ENCODE peak calls at places on chromosome 21, in eight cellular contexts. One of them, this sample, is unnamed.

GRCh38 chr21:42507418-42507817 is 6.2 kb upstream of the SLC37A1 start:
- DNase-seq in CD4-positive, CD25-positive, alpha-beta regulatory T cell: no peak
- DNase-seq in hepatocyte: no peak
- DNase-seq in transverse colon: no peak
- DNase-seq in heart right ventricle: no peak
- DNase-seq in DND-41: no peak
- DNase-seq in psoas muscle: no peak
- DNase-seq in CD4-positive, alpha-beta T cell: no peak
- DNase-seq in this sample: no peak

GRCh38 chr21:37072239-37072987 is 458 bp downstream of the PIGP start:
- DNase-seq in CD4-positive, CD25-positive, alpha-beta regulatory T cell: no peak
- DNase-seq in hepatocyte: peak; percentile 93
- DNase-seq in transverse colon: peak; percentile 11
- DNase-seq in heart right ventricle: peak; percentile 88
- DNase-seq in DND-41: no peak
- DNase-seq in psoas muscle: peak; percentile 85
- DNase-seq in CD4-positive, alpha-beta T cell: no peak
- DNase-seq in this sample: peak; percentile 87

GRCh38 chr21:45471229-45472052 is 66.5 kb downstream of the COL18A1 start:
- DNase-seq in CD4-positive, CD25-positive, alpha-beta regulatory T cell: no peak
- DNase-seq in hepatocyte: peak; percentile 75
- DNase-seq in transverse colon: no peak
- DNase-seq in heart right ventricle: peak; percentile 45
- DNase-seq in DND-41: no peak
- DNase-seq in psoas muscle: peak; percentile 49
- DNase-seq in CD4-positive, alpha-beta T cell: no peak
- DNase-seq in this sample: no peak

GRCh38 chr21:43005635-43006034 is 31.3 kb downstream of the PKNOX1 start:
- DNase-seq in CD4-positive, CD25-positive, alpha-beta regulatory T cell: no peak
- DNase-seq in hepatocyte: no peak
- DNase-seq in transverse colon: no peak
- DNase-seq in heart right ventricle: no peak
- DNase-seq in DND-41: no peak
- DNase-seq in psoas muscle: no peak
- DNase-seq in CD4-positive, alpha-beta T cell: no peak
- DNase-seq in this sample: no peak

GRCh38 chr21:46008893-46009635 is 27.5 kb downstream of the COL6A1 start:
- DNase-seq in CD4-positive, CD25-positive, alpha-beta regulatory T cell: no peak
- DNase-seq in hepatocyte: no peak
- DNase-seq in transverse colon: no peak
- DNase-seq in heart right ventricle: no peak
- DNase-seq in DND-41: peak; percentile 3
- DNase-seq in psoas muscle: no peak
- DNase-seq in CD4-positive, alpha-beta T cell: no peak
- DNase-seq in this sample: no peak

GRCh38 chr21:43281661-43282357 is 113.0 kb downstream of the CRYAA start:
- DNase-seq in CD4-positive, CD25-positive, alpha-beta regulatory T cell: no peak
- DNase-seq in hepatocyte: no peak
- DNase-seq in transverse colon: no peak
- DNase-seq in heart right ventricle: no peak
- DNase-seq in DND-41: no peak
- DNase-seq in psoas muscle: peak; percentile 5
- DNase-seq in CD4-positive, alpha-beta T cell: no peak
- DNase-seq in this sample: no peak

GRCh38 chr21:33684923-33685560 is 42.7 kb downstream of the ITSN1 start:
- DNase-seq in CD4-positive, CD25-positive, alpha-beta regulatory T cell: no peak
- DNase-seq in hepatocyte: no peak
- DNase-seq in transverse colon: no peak
- DNase-seq in heart right ventricle: no peak
- DNase-seq in DND-41: no peak
- DNase-seq in psoas muscle: no peak
- DNase-seq in CD4-positive, alpha-beta T cell: no peak
- DNase-seq in this sample: no peak

GRCh38 chr21:45541221-45542039 is 810 bp downstream of the SLC19A1 start:
- DNase-seq in CD4-positive, CD25-positive, alpha-beta regulatory T cell: peak; percentile 67
- DNase-seq in hepatocyte: peak; percentile 67
- DNase-seq in transverse colon: peak; percentile 87
- DNase-seq in heart right ventricle: peak; percentile 83
- DNase-seq in DND-41: peak; percentile 88
- DNase-seq in psoas muscle: peak; percentile 84
- DNase-seq in CD4-positive, alpha-beta T cell: peak; percentile 57
- DNase-seq in this sample: peak; percentile 74

GRCh38 chr21:42864812-42865211 is 14.5 kb downstream of the WDR4 start:
- DNase-seq in CD4-positive, CD25-positive, alpha-beta regulatory T cell: no peak
- DNase-seq in hepatocyte: no peak
- DNase-seq in transverse colon: no peak
- DNase-seq in heart right ventricle: no peak
- DNase-seq in DND-41: no peak
- DNase-seq in psoas muscle: no peak
- DNase-seq in CD4-positive, alpha-beta T cell: no peak
- DNase-seq in this sample: no peak

GRCh38 chr21:42223826-42224575 is 5.1 kb downstream of the ABCG1 start:
- DNase-seq in CD4-positive, CD25-positive, alpha-beta regulatory T cell: no peak
- DNase-seq in hepatocyte: no peak
- DNase-seq in transverse colon: no peak
- DNase-seq in heart right ventricle: no peak
- DNase-seq in DND-41: peak; percentile 37
- DNase-seq in psoas muscle: no peak
- DNase-seq in CD4-positive, alpha-beta T cell: no peak
- DNase-seq in this sample: no peak

GRCh38 chr21:37564924-37565529 is 198.5 kb downstream of the DYRK1A start:
- DNase-seq in CD4-positive, CD25-positive, alpha-beta regulatory T cell: no peak
- DNase-seq in hepatocyte: peak; percentile 62
- DNase-seq in transverse colon: no peak
- DNase-seq in heart right ventricle: no peak
- DNase-seq in DND-41: no peak
- DNase-seq in psoas muscle: no peak
- DNase-seq in CD4-positive, alpha-beta T cell: no peak
- DNase-seq in this sample: no peak

GRCh38 chr21:41706678-41707077 is 60.2 kb downstream of the RIPK4 start:
- DNase-seq in CD4-positive, CD25-positive, alpha-beta regulatory T cell: no peak
- DNase-seq in hepatocyte: peak; percentile 87
- DNase-seq in transverse colon: peak; percentile 69
- DNase-seq in heart right ventricle: no peak
- DNase-seq in DND-41: no peak
- DNase-seq in psoas muscle: no peak
- DNase-seq in CD4-positive, alpha-beta T cell: no peak
- DNase-seq in this sample: no peak

GRCh38 chr21:31176080-31176551 is 137.8 kb upstream of the KRTAP19-8 start:
- DNase-seq in CD4-positive, CD25-positive, alpha-beta regulatory T cell: peak; percentile 59
- DNase-seq in hepatocyte: no peak
- DNase-seq in transverse colon: no peak
- DNase-seq in heart right ventricle: no peak
- DNase-seq in DND-41: no peak
- DNase-seq in psoas muscle: no peak
- DNase-seq in CD4-positive, alpha-beta T cell: no peak
- DNase-seq in this sample: no peak

GRCh38 chr21:44058652-44058964 is 46.5 kb downstream of the TRAPPC10 start:
- DNase-seq in CD4-positive, CD25-positive, alpha-beta regulatory T cell: no peak
- DNase-seq in hepatocyte: no peak
- DNase-seq in transverse colon: no peak
- DNase-seq in heart right ventricle: no peak
- DNase-seq in DND-41: no peak
- DNase-seq in psoas muscle: no peak
- DNase-seq in CD4-positive, alpha-beta T cell: no peak
- DNase-seq in this sample: no peak

GRCh38 chr21:44485254-44485793 is 30.0 kb downstream of the LRRC3 start:
- DNase-seq in CD4-positive, CD25-positive, alpha-beta regulatory T cell: peak; percentile 9
- DNase-seq in hepatocyte: peak; percentile 75
- DNase-seq in transverse colon: no peak
- DNase-seq in heart right ventricle: no peak
- DNase-seq in DND-41: no peak
- DNase-seq in psoas muscle: no peak
- DNase-seq in CD4-positive, alpha-beta T cell: no peak
- DNase-seq in this sample: peak; percentile 27

GRCh38 chr21:37642493-37642892 is 273.8 kb downstream of the KCNJ6 start:
- DNase-seq in CD4-positive, CD25-positive, alpha-beta regulatory T cell: peak; percentile 28
- DNase-seq in hepatocyte: peak; percentile 44
- DNase-seq in transverse colon: no peak
- DNase-seq in heart right ventricle: no peak
- DNase-seq in DND-41: peak; percentile 9
- DNase-seq in psoas muscle: no peak
- DNase-seq in CD4-positive, alpha-beta T cell: no peak
- DNase-seq in this sample: peak; percentile 12

GRCh38 chr21:35002879-35003722 is 46.0 kb downstream of the RUNX1 start:
- DNase-seq in CD4-positive, CD25-positive, alpha-beta regulatory T cell: no peak
- DNase-seq in hepatocyte: no peak
- DNase-seq in transverse colon: no peak
- DNase-seq in heart right ventricle: no peak
- DNase-seq in DND-41: no peak
- DNase-seq in psoas muscle: no peak
- DNase-seq in CD4-positive, alpha-beta T cell: no peak
- DNase-seq in this sample: no peak

GRCh38 chr21:25369524-25370300 is 237.6 kb downstream of the MRPL39 start:
- DNase-seq in CD4-positive, CD25-positive, alpha-beta regulatory T cell: no peak
- DNase-seq in hepatocyte: no peak
- DNase-seq in transverse colon: no peak
- DNase-seq in heart right ventricle: no peak
- DNase-seq in DND-41: no peak
- DNase-seq in psoas muscle: no peak
- DNase-seq in CD4-positive, alpha-beta T cell: no peak
- DNase-seq in this sample: no peak
- H3K27ac ChIP-seq in CD4-positive, CD25-positive, alpha-beta regulatory T cell: no peak overlapping the region
- H3K27ac ChIP-seq in hepatocyte: no peak overlapping the region
- H3K27ac ChIP-seq in transverse colon: no peak overlapping the region
- H3K27ac ChIP-seq in heart right ventricle: no peak overlapping the region
- H3K27ac ChIP-seq in DND-41: no peak overlapping the region
- H3K27ac ChIP-seq in psoas muscle: no peak overlapping the region
- H3K27ac ChIP-seq in CD4-positive, alpha-beta T cell: no peak overlapping the region
- H3K27ac ChIP-seq in this sample: no peak overlapping the region

GRCh38 chr21:32256226-32256625 is 22.6 kb downstream of the MIS18A start:
- DNase-seq in CD4-positive, CD25-positive, alpha-beta regulatory T cell: no peak
- DNase-seq in hepatocyte: no peak
- DNase-seq in transverse colon: no peak
- DNase-seq in heart right ventricle: no peak
- DNase-seq in DND-41: no peak
- DNase-seq in psoas muscle: no peak
- DNase-seq in CD4-positive, alpha-beta T cell: no peak
- DNase-seq in this sample: no peak

GRCh38 chr21:32261929-32262328 is 16.9 kb downstream of the MIS18A start:
- DNase-seq in CD4-positive, CD25-positive, alpha-beta regulatory T cell: no peak
- DNase-seq in hepatocyte: no peak
- DNase-seq in transverse colon: no peak
- DNase-seq in heart right ventricle: no peak
- DNase-seq in DND-41: no peak
- DNase-seq in psoas muscle: no peak
- DNase-seq in CD4-positive, alpha-beta T cell: no peak
- DNase-seq in this sample: no peak

GRCh38 chr21:32256873-32257620 is 21.8 kb downstream of the MIS18A start:
- DNase-seq in CD4-positive, CD25-positive, alpha-beta regulatory T cell: no peak
- DNase-seq in hepatocyte: peak; percentile 88
- DNase-seq in transverse colon: peak; percentile 53
- DNase-seq in heart right ventricle: peak; percentile 63
- DNase-seq in DND-41: no peak
- DNase-seq in psoas muscle: peak; percentile 70
- DNase-seq in CD4-positive, alpha-beta T cell: no peak
- DNase-seq in this sample: no peak

GRCh38 chr21:32260130-32260529 is 18.7 kb downstream of the MIS18A start:
- DNase-seq in CD4-positive, CD25-positive, alpha-beta regulatory T cell: no peak
- DNase-seq in hepatocyte: no peak
- DNase-seq in transverse colon: no peak
- DNase-seq in heart right ventricle: no peak
- DNase-seq in DND-41: no peak
- DNase-seq in psoas muscle: no peak
- DNase-seq in CD4-positive, alpha-beta T cell: no peak
- DNase-seq in this sample: no peak

DNA sequence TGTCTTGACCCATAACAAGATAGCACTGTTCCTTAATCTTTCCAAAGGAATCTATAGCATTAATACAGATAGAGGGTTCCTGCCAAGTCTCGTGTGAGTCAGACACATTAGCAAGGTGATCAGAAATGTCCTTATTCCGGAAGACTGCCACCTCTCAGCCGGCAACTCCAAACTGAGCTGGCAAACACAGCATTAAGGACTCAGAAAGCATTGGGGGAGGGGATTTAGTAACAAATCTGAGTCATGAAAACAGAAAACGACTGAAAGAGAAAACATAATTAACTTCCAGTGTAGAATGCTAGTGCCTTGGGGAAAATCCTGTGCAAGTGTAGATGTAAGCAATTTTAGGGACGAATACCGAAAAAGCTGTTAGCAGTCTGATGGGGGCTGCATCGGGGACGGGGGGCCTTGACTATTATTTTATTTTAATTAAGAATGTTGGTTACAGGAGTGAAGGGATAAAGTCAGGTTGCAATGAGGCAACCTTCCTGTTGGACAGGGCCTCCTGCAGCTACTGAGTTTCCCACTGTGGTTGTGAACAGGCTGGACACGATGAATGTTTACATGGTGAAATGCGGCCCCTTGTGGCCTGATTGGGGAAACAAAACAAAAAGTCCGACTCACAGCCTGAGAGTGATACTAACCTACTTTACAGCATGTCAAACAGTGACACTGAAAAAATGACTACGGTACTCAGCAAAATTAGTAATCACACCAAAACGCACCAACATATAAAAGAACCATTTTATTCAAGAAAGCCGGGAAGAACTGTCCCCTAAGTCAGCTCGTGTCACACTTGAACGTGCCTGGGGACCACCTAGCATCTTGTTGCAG is 20.7 kb downstream of the MIS18A start:
- DNase-seq in CD4-positive, CD25-positive, alpha-beta regulatory T cell: peak; percentile 9
- DNase-seq in hepatocyte: peak; percentile 90
- DNase-seq in transverse colon: peak; percentile 69
- DNase-seq in heart right ventricle: peak; percentile 43
- DNase-seq in DND-41: peak; percentile 38
- DNase-seq in psoas muscle: peak; percentile 60
- DNase-seq in CD4-positive, alpha-beta T cell: no peak
- DNase-seq in this sample: peak; percentile 14
- H3K27ac ChIP-seq in CD4-positive, CD25-positive, alpha-beta regulatory T cell: no peak overlapping the region
- H3K27ac ChIP-seq in hepatocyte: no peak overlapping the region
- H3K27ac ChIP-seq in transverse colon: no peak overlapping the region
- H3K27ac ChIP-seq in heart right ventricle: no peak overlapping the region
- H3K27ac ChIP-seq in DND-41: no peak overlapping the region
- H3K27ac ChIP-seq in psoas muscle: no peak overlapping the region
- H3K27ac ChIP-seq in CD4-positive, alpha-beta T cell: no peak overlapping the region
- H3K27ac ChIP-seq in this sample: no peak overlapping the region

GRCh38 chr21:39095681-39096080 is 87.6 kb downstream of the PSMG1 start:
- DNase-seq in CD4-positive, CD25-positive, alpha-beta regulatory T cell: no peak
- DNase-seq in hepatocyte: no peak
- DNase-seq in transverse colon: no peak
- DNase-seq in heart right ventricle: no peak
- DNase-seq in DND-41: no peak
- DNase-seq in psoas muscle: no peak
- DNase-seq in CD4-positive, alpha-beta T cell: no peak
- DNase-seq in this sample: no peak
- H3K27ac ChIP-seq in CD4-positive, CD25-positive, alpha-beta regulatory T cell: no peak overlapping the region
- H3K27ac ChIP-seq in hepatocyte: peak overlapping the region; percentile 93
- H3K27ac ChIP-seq in transverse colon: peak overlapping the region; percentile 65
- H3K27ac ChIP-seq in heart right ventricle: peak overlapping the region; percentile 76
- H3K27ac ChIP-seq in DND-41: no peak overlapping the region
- H3K27ac ChIP-seq in psoas muscle: peak overlapping the region; percentile 21
- H3K27ac ChIP-seq in CD4-positive, alpha-beta T cell: no peak overlapping the region
- H3K27ac ChIP-seq in this sample: no peak overlapping the region

GRCh38 chr21:28221984-28222383 is 770.7 kb downstream of the LTN1 start:
- DNase-seq in CD4-positive, CD25-positive, alpha-beta regulatory T cell: no peak
- DNase-seq in hepatocyte: no peak
- DNase-seq in transverse colon: no peak
- DNase-seq in heart right ventricle: no peak
- DNase-seq in DND-41: no peak
- DNase-seq in psoas muscle: no peak
- DNase-seq in CD4-positive, alpha-beta T cell: no peak
- DNase-seq in this sample: no peak
- H3K27ac ChIP-seq in CD4-positive, CD25-positive, alpha-beta regulatory T cell: no peak overlapping the region
- H3K27ac ChIP-seq in hepatocyte: no peak overlapping the region
- H3K27ac ChIP-seq in transverse colon: no peak overlapping the region
- H3K27ac ChIP-seq in heart right ventricle: no peak overlapping the region
- H3K27ac ChIP-seq in DND-41: no peak overlapping the region
- H3K27ac ChIP-seq in psoas muscle: no peak overlapping the region
- H3K27ac ChIP-seq in CD4-positive, alpha-beta T cell: no peak overlapping the region
- H3K27ac ChIP-seq in this sample: no peak overlapping the region